ENCODE peak calls at places on chromosomes 6 and 20, in seven cellular contexts. One of them, this sample, is unnamed. For H3K79me1, the result is how much of the 10 kb centered on the place peaks cover.

GRCh38 chr6:167311286-167311685 is 13.6 kb upstream of the TTLL2 start:
- DNase-seq in mesenchymal stem cell: no peak
- DNase-seq in IMR-90: no peak
- DNase-seq in neuronal stem cell: no peak
- DNase-seq in H1: no peak
- DNase-seq in H9: no peak
- DNase-seq in trophoblast cell: no peak
- DNase-seq in this sample: no peak

GRCh38 chr20:45097485-45098095 is 3.3 kb downstream of the KCNS1 start:
- DNase-seq in mesenchymal stem cell: no peak
- DNase-seq in IMR-90: no peak
- DNase-seq in neuronal stem cell: no peak
- DNase-seq in H1: no peak
- DNase-seq in H9: peak
- DNase-seq in trophoblast cell: no peak
- DNase-seq in this sample: peak

GRCh38 chr20:35743693-35744491 is 1.8 kb upstream of the RBM39 start:
- DNase-seq in mesenchymal stem cell: peak
- DNase-seq in IMR-90: peak
- DNase-seq in neuronal stem cell: no peak
- DNase-seq in H1: no peak
- DNase-seq in H9: no peak
- DNase-seq in trophoblast cell: peak
- DNase-seq in this sample: no peak

GRCh38 chr6:24273471-24273870 is 84.4 kb downstream of the DCDC2 start:
- DNase-seq in mesenchymal stem cell: peak
- DNase-seq in IMR-90: peak
- DNase-seq in neuronal stem cell: no peak
- DNase-seq in H1: no peak
- DNase-seq in H9: no peak
- DNase-seq in trophoblast cell: no peak
- DNase-seq in this sample: no peak

GRCh38 chr6:89411269-89412070 is 603 bp downstream of the RRAGD start:
- DNase-seq in mesenchymal stem cell: peak
- DNase-seq in IMR-90: no peak
- DNase-seq in neuronal stem cell: no peak
- DNase-seq in H1: peak
- DNase-seq in H9: peak
- DNase-seq in trophoblast cell: peak
- DNase-seq in this sample: peak

GRCh38 chr6:127464881-127465459 is 5.8 kb upstream of the KIAA0408 start:
- DNase-seq in mesenchymal stem cell: peak
- DNase-seq in IMR-90: peak
- DNase-seq in neuronal stem cell: peak
- DNase-seq in H1: peak
- DNase-seq in H9: peak
- DNase-seq in trophoblast cell: peak
- DNase-seq in this sample: peak

GRCh38 chr6:132445201-132445951 is 44.1 kb upstream of the MOXD1 start:
- DNase-seq in mesenchymal stem cell: peak
- DNase-seq in IMR-90: peak
- DNase-seq in neuronal stem cell: no peak
- DNase-seq in H1: no peak
- DNase-seq in H9: no peak
- DNase-seq in trophoblast cell: peak
- DNase-seq in this sample: peak

GRCh38 chr20:62628691-62629090 is 13.6 kb upstream of the SLCO4A1 start:
- DNase-seq in mesenchymal stem cell: peak
- DNase-seq in IMR-90: peak
- DNase-seq in neuronal stem cell: no peak
- DNase-seq in H1: no peak
- DNase-seq in H9: no peak
- DNase-seq in trophoblast cell: peak
- DNase-seq in this sample: peak

GRCh38 chr20:35632539-35633115 is 17.0 kb downstream of the SPAG4 start:
- DNase-seq in mesenchymal stem cell: no peak
- DNase-seq in IMR-90: no peak
- DNase-seq in neuronal stem cell: no peak
- DNase-seq in H1: peak
- DNase-seq in H9: no peak
- DNase-seq in trophoblast cell: no peak
- DNase-seq in this sample: no peak

GRCh38 chr20:40230486-40230885 is 458.6 kb downstream of the MAFB start:
- DNase-seq in mesenchymal stem cell: no peak
- DNase-seq in IMR-90: no peak
- DNase-seq in neuronal stem cell: no peak
- DNase-seq in H1: no peak
- DNase-seq in H9: no peak
- DNase-seq in trophoblast cell: no peak
- DNase-seq in this sample: no peak

GRCh38 chr6:112269165-112269564 is 14.8 kb upstream of the LAMA4 start:
- DNase-seq in mesenchymal stem cell: no peak
- DNase-seq in IMR-90: peak
- DNase-seq in neuronal stem cell: no peak
- DNase-seq in H1: no peak
- DNase-seq in H9: no peak
- DNase-seq in trophoblast cell: no peak
- DNase-seq in this sample: peak

GRCh38 chr6:41872102-41872602 is 23.0 kb downstream of the USP49 start:
- DNase-seq in mesenchymal stem cell: no peak
- DNase-seq in IMR-90: no peak
- DNase-seq in neuronal stem cell: no peak
- DNase-seq in H1: no peak
- DNase-seq in H9: no peak
- DNase-seq in trophoblast cell: no peak
- DNase-seq in this sample: no peak

GRCh38 chr6:26022166-26022510 is 59.5 kb downstream of the TRIM38 start:
- DNase-seq in mesenchymal stem cell: peak
- DNase-seq in IMR-90: peak
- DNase-seq in neuronal stem cell: no peak
- DNase-seq in H1: no peak
- DNase-seq in H9: no peak
- DNase-seq in trophoblast cell: peak
- DNase-seq in this sample: peak

GRCh38 chr20:56166781-56167465 is 81.6 kb upstream of the MC3R start:
- DNase-seq in mesenchymal stem cell: no peak
- DNase-seq in IMR-90: no peak
- DNase-seq in neuronal stem cell: no peak
- DNase-seq in H1: no peak
- DNase-seq in H9: no peak
- DNase-seq in trophoblast cell: no peak
- DNase-seq in this sample: no peak

GRCh38 chr6:15953152-15953880 is 175.6 kb upstream of the MYLIP start:
- DNase-seq in mesenchymal stem cell: peak
- DNase-seq in IMR-90: no peak
- DNase-seq in neuronal stem cell: no peak
- DNase-seq in H1: no peak
- DNase-seq in H9: no peak
- DNase-seq in trophoblast cell: no peak
- DNase-seq in this sample: peak

GRCh38 chr20:25299801-25300200 is 51.9 kb downstream of the PYGB start:
- DNase-seq in mesenchymal stem cell: no peak
- DNase-seq in IMR-90: peak
- DNase-seq in neuronal stem cell: no peak
- DNase-seq in H1: no peak
- DNase-seq in H9: no peak
- DNase-seq in trophoblast cell: no peak
- DNase-seq in this sample: peak

GRCh38 chr20:57259179-57260021 is 7.0 kb downstream of the BMP7 start:
- DNase-seq in mesenchymal stem cell: no peak
- DNase-seq in IMR-90: no peak
- DNase-seq in neuronal stem cell: no peak
- DNase-seq in H1: no peak
- DNase-seq in H9: no peak
- DNase-seq in trophoblast cell: no peak
- DNase-seq in this sample: peak

GRCh38 chr6:15242937-15243614 is 2.8 kb upstream of the JARID2 start:
- DNase-seq in mesenchymal stem cell: no peak
- DNase-seq in IMR-90: no peak
- DNase-seq in neuronal stem cell: no peak
- DNase-seq in H1: no peak
- DNase-seq in H9: peak
- DNase-seq in trophoblast cell: peak
- DNase-seq in this sample: peak

GRCh38 chr6:170177383-170178265 is 113.3 kb downstream of the DLL1 start:
- DNase-seq in mesenchymal stem cell: peak
- DNase-seq in IMR-90: no peak
- DNase-seq in neuronal stem cell: no peak
- DNase-seq in H1: peak
- DNase-seq in H9: peak
- DNase-seq in trophoblast cell: no peak
- DNase-seq in this sample: no peak

DNA sequence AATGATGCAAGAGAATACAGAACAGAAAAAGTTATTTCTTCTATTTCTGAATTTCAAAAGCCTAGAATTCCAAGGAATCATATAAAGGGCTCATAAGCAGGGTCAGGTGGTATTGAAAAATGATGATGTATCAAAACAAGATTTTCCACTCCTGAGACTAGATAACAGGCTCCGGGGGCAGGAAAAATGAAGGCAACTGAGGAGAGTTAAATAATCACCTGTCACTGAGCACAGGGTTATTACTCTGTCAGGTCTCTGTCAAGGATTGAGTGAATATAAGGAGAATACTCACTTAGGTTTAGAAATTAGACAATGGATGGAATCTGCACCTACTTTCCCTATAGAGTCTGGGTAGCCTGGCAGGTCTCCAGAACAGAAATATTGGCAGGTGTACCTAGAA is 76.1 kb upstream of the KHDRBS2 start:
- DNase-seq in mesenchymal stem cell: no peak
- DNase-seq in IMR-90: no peak
- DNase-seq in neuronal stem cell: no peak
- DNase-seq in H1: no peak
- DNase-seq in H9: no peak
- DNase-seq in trophoblast cell: no peak
- DNase-seq in this sample: no peak
- H3K4ac ChIP-seq in mesenchymal stem cell: no peak
- H3K4ac ChIP-seq in IMR-90: no peak
- H3K4ac ChIP-seq in neuronal stem cell: no peak
- H3K4ac ChIP-seq in H1: no peak
- H3K4ac ChIP-seq in H9: no peak
- H3K4ac ChIP-seq in trophoblast cell: no peak
- H3K4ac ChIP-seq in this sample: no peak

GRCh38 chr6:99993146-99993532 is 884 bp downstream of the MCHR2 start:
- DNase-seq in mesenchymal stem cell: no peak
- DNase-seq in IMR-90: no peak
- DNase-seq in neuronal stem cell: no peak
- DNase-seq in H1: no peak
- DNase-seq in H9: no peak
- DNase-seq in trophoblast cell: no peak
- DNase-seq in this sample: peak

GRCh38 chr6:99997141-99997540 is 3.1 kb upstream of the MCHR2 start:
- DNase-seq in mesenchymal stem cell: no peak
- DNase-seq in IMR-90: no peak
- DNase-seq in neuronal stem cell: no peak
- DNase-seq in H1: no peak
- DNase-seq in H9: no peak
- DNase-seq in trophoblast cell: no peak
- DNase-seq in this sample: no peak

GRCh38 chr6:99995916-99996315 is 1.9 kb upstream of the MCHR2 start:
- DNase-seq in mesenchymal stem cell: no peak
- DNase-seq in IMR-90: no peak
- DNase-seq in neuronal stem cell: no peak
- DNase-seq in H1: no peak
- DNase-seq in H9: no peak
- DNase-seq in trophoblast cell: no peak
- DNase-seq in this sample: peak

GRCh38 chr6:99991955-99992354 is 2.1 kb downstream of the MCHR2 start:
- DNase-seq in mesenchymal stem cell: no peak
- DNase-seq in IMR-90: no peak
- DNase-seq in neuronal stem cell: no peak
- DNase-seq in H1: no peak
- DNase-seq in H9: no peak
- DNase-seq in trophoblast cell: no peak
- DNase-seq in this sample: no peak

DNA sequence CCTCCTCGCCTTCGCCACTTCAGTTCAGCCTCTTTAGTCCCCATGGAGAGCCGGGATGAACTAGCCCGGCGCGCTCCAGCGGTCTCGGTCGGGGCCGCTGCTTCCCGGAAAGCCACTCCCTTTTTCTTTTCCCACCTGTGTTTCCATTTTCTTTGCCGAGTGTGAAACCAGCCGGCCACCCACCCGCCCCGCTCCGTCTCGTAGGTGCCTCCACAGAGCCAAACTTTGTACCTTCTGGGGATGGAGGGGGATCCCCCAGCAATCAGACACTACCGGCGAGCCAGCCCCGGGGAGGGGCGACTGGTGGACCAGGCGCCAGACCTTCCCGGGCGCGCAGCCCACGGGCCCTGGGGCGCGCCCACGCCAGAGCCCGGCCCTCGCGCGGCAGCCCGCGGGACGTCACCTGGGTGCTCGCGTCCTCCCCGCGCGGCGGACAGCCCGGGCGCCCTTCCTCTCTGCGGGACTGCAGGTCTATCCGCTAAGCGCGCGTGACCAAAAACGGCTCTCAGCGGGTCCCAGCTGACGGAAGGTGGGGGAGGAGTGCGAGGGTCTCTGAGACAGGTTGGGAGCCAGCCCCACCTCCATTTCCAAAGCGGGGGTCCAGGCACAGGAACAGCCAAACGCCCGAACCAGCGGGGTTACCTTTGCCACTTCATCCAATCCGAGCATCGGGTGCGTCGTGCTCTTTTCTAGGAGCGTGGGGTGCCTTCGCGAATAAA is at the start of gene MCHR2:
- DNase-seq in mesenchymal stem cell: no peak
- DNase-seq in IMR-90: no peak
- DNase-seq in neuronal stem cell: no peak
- DNase-seq in H1: peak
- DNase-seq in H9: peak
- DNase-seq in trophoblast cell: no peak
- DNase-seq in this sample: peak
- H3K79me1 ChIP-seq in mesenchymal stem cell: under half
- H3K79me1 ChIP-seq in IMR-90: under half
- H3K79me1 ChIP-seq in neuronal stem cell: under half
- H3K79me1 ChIP-seq in H1: under half
- H3K79me1 ChIP-seq in H9: under half
- H3K79me1 ChIP-seq in trophoblast cell: under half
- H3K79me1 ChIP-seq in this sample: under half

GRCh38 chr6:130000526-130001228 is 17.7 kb upstream of the L3MBTL3 start:
- DNase-seq in mesenchymal stem cell: no peak
- DNase-seq in IMR-90: no peak
- DNase-seq in neuronal stem cell: no peak
- DNase-seq in H1: no peak
- DNase-seq in H9: no peak
- DNase-seq in trophoblast cell: peak
- DNase-seq in this sample: no peak

DNA sequence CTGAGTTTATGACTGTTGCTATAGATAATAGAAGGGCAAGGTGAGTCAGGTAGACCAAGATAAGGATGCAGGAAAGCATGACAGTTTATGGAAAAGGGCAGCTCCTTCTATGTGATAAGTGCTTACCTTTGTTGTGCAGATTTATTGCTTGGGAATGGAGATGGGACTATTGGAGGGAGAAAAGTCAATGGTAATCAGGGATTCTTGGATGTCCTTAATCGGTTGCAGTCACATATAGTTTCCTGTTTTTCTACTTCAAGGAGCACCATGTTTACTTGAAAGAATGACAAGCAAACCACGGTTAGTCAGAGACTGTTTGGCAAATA is 17.2 kb upstream of the L3MBTL3 start:
- DNase-seq in mesenchymal stem cell: no peak
- DNase-seq in IMR-90: no peak
- DNase-seq in neuronal stem cell: no peak
- DNase-seq in H1: no peak
- DNase-seq in H9: no peak
- DNase-seq in trophoblast cell: no peak
- DNase-seq in this sample: no peak
- H2BK120ac ChIP-seq in mesenchymal stem cell: no peak
- H2BK120ac ChIP-seq in IMR-90: no peak
- H2BK120ac ChIP-seq in neuronal stem cell: no peak
- H2BK120ac ChIP-seq in H1: no peak
- H2BK120ac ChIP-seq in H9: no peak
- H2BK120ac ChIP-seq in trophoblast cell: no peak
- H2BK120ac ChIP-seq in this sample: no peak

GRCh38 chr6:37491161-37491829 is 8.4 kb downstream of the CCDC167 start:
- DNase-seq in mesenchymal stem cell: no peak
- DNase-seq in IMR-90: no peak
- DNase-seq in neuronal stem cell: no peak
- DNase-seq in H1: no peak
- DNase-seq in H9: peak
- DNase-seq in trophoblast cell: no peak
- DNase-seq in this sample: no peak
- H3K4ac ChIP-seq in mesenchymal stem cell: no peak
- H3K4ac ChIP-seq in IMR-90: no peak
- H3K4ac ChIP-seq in neuronal stem cell: peak
- H3K4ac ChIP-seq in H1: no peak
- H3K4ac ChIP-seq in H9: no peak
- H3K4ac ChIP-seq in trophoblast cell: no peak
- H3K4ac ChIP-seq in this sample: no peak